ENCODE peak calls at places on chromosomes 4 and X, in nine cellular contexts. T is spleen, V is upper lobe of left lung, N is stomach, K is SK-N-SH, W is HCT116, M is suprapubic skin, L is K562, F is breast epithelium. U is an unnamed sample.

GRCh38 chrX:150704030-150704613 is 10.9 kb downstream of the MTMR1 start:
- DNase-seq in K (no peak), M (no peak), W (no peak), F (no peak), V (no peak), L (no peak), N (no peak), T (no peak), U (no peak)

GRCh38 chrX:44874481-44875184 is 1.6 kb downstream of the KDM6A start:
- DNase-seq in L (peak; percentile 31), F (no peak), K (peak; percentile 77), V (no peak), T (no peak), N (peak; percentile 35), W (no peak), M (no peak), U (peak; percentile 42)

GRCh38 chrX:19177710-19178109 is 55.4 kb upstream of the ADGRG2 start:
- DNase-seq in K (no peak), L (no peak), W (no peak), N (no peak), T (no peak), V (no peak), F (no peak), M (no peak), U (no peak)

GRCh38 chrX:118495958-118496762 is 545 bp downstream of the DOCK11 start:
- DNase-seq in F (peak; percentile 22), W (no peak), V (peak; percentile 87), N (peak; percentile 63), M (peak; percentile 72), T (peak; percentile 95), K (peak; percentile 59), L (peak; percentile 31), U (peak; percentile 62)

GRCh38 chrX:111283446-111283845 is 13.2 kb upstream of the CAPN6 start:
- DNase-seq in K (no peak), V (no peak), W (no peak), N (no peak), M (no peak), L (no peak), T (no peak), F (no peak), U (no peak)

GRCh38 chr4:146340798-146341197 is 126.5 kb downstream of the REELD1 start:
- DNase-seq in F (no peak), L (no peak), V (no peak), W (no peak), K (peak; percentile 8), T (no peak), M (no peak), N (no peak), U (no peak)

GRCh38 chr4:98287328-98287727 is 26.1 kb downstream of the RAP1GDS1 start:
- DNase-seq in V (no peak), F (no peak), W (no peak), M (no peak), K (no peak), N (no peak), L (no peak), T (no peak), U (no peak)

GRCh38 chr4:147828361-147828760 is 96.5 kb downstream of the ARHGAP10 start:
- DNase-seq in W (no peak), N (no peak), L (no peak), K (no peak), T (no peak), V (no peak), M (no peak), F (no peak), U (no peak)

GRCh38 chrX:33336783-33337182 is 125.4 kb upstream of the DMD start:
- DNase-seq in W (no peak), V (no peak), N (no peak), F (peak; percentile 20), L (no peak), T (no peak), K (no peak), M (no peak), U (no peak)

GRCh38 chr4:24630937-24631336 is 46.6 kb upstream of the DHX15 start:
- DNase-seq in F (no peak), T (no peak), M (no peak), W (no peak), K (no peak), N (no peak), L (no peak), V (no peak), U (no peak)

GRCh38 chr4:137471895-137472294 is 60.4 kb downstream of the PCDH18 start:
- DNase-seq in M (no peak), K (no peak), N (no peak), L (no peak), V (no peak), T (no peak), W (no peak), F (no peak), U (no peak)

GRCh38 chr4:122798101-122798500 is 28.5 kb upstream of the FGF2 start:
- DNase-seq in K (peak; percentile 23), F (peak; percentile 81), N (no peak), W (no peak), T (no peak), L (peak; percentile 52), V (no peak), M (no peak), U (no peak)

GRCh38 chr4:125254111-125254510 is 60.6 kb upstream of the FAT4 start:
- DNase-seq in L (no peak), N (no peak), V (no peak), F (no peak), W (no peak), T (no peak), M (no peak), K (no peak), U (no peak)

GRCh38 chr4:7710576-7711329 is 228.9 kb downstream of the AFAP1 start:
- DNase-seq in M (no peak), N (no peak), F (no peak), V (no peak), L (no peak), W (no peak), T (no peak), K (no peak), U (no peak)

GRCh38 chr4:89868999-89869589 is 25.6 kb upstream of the MMRN1 start:
- DNase-seq in F (no peak), W (no peak), K (no peak), T (no peak), N (no peak), L (no peak), V (no peak), M (no peak), U (no peak)

DNA sequence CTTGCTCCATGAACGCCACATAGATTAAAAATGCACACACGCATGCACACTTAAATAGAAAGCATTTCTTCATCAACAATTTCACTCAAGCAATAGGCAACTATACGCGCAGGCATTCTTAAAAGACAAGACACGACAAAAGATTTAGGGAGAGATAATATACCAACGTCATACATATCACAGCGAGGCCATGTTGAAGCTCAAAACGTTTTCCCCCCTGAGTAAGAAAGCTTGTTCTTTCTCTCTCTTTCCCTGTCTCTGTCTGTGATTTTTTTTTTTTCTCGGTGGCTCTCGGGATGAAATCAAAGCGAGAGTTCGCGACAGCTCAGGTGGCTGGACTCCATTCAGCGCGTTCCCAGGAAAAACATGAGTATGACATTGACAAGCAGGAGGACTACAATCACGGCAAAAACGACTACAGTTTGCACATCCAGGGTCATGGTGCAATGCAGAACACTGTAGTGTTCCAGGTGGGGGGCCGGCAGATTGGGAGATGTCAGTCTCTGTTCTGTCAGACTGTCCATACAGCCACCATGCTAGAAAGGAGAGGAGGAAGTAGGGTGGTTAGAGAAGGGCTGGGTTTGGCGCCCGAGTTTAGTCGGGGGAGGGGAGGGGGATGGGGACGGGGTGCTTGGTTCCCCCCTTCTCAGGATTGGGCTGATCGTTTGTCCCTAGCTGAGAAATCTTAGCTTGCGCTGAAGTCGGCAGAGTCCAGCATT is 30.7 kb downstream of the ARHGEF9 start:
- DNase-seq in K (no peak), M (no peak), T (no peak), L (no peak), W (no peak), F (peak; percentile 17), V (no peak), N (no peak), U (no peak)
- TF ChIP-seq POLR2AphosphoS5 in K (no peak), M (no peak), T (no peak), L (no peak), W (no peak), F (no peak), V (no peak), N (no peak), U (no peak)

GRCh38 chrX:39519566-39520301 is 578.0 kb downstream of the BCOR start:
- DNase-seq in T (no peak), N (no peak), K (no peak), M (no peak), F (no peak), V (no peak), L (peak; percentile 14), W (no peak), U (no peak)

GRCh38 chrX:39513836-39514235 is 583.9 kb downstream of the BCOR start:
- DNase-seq in N (no peak), V (no peak), M (no peak), L (no peak), T (no peak), W (no peak), K (no peak), F (no peak), U (no peak)

GRCh38 chrX:39518451-39519212 is 579.1 kb downstream of the BCOR start:
- DNase-seq in V (peak; percentile 38), L (no peak), T (no peak), N (peak; percentile 28), F (no peak), K (peak; percentile 55), M (no peak), W (no peak), U (no peak)

GRCh38 chrX:39516399-39516798 is 581.4 kb downstream of the BCOR start:
- DNase-seq in M (no peak), L (no peak), W (no peak), F (no peak), N (no peak), T (no peak), V (peak; percentile 54), K (peak; percentile 30), U (no peak)

DNA sequence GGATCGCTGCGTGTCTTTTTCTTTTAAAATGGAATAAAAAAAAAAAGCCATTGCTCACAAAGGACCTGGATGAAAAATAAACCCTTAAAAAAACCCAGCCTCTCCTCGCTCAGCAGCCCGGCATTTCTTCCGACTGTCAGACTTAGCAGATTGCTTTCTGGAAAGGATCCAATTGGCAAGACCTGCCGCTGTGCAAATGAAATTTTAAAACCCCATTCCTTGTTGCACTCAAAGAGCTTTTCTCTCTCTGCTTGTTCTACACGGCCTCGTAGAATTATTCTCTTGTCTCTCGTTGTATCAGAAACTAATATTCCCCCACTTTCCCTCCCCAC is 578.6 kb downstream of the BCOR start:
- DNase-seq in F (no peak), N (peak; percentile 31), V (no peak), T (no peak), W (no peak), L (no peak), M (no peak), K (peak; percentile 45), U (no peak)
- H3K27ac ChIP-seq in F (no peak overlapping the region), N (peak overlapping the region; percentile 8), V (no peak overlapping the region), T (no peak overlapping the region), W (no peak overlapping the region), L (no peak overlapping the region), M (no peak overlapping the region), K (no peak overlapping the region), U (peak overlapping the region; percentile 18)

GRCh38 chr4:141763373-141763772 is 127.0 kb downstream of the IL15 start:
- DNase-seq in W (no peak), T (no peak), F (no peak), L (no peak), V (no peak), K (no peak), M (no peak), N (no peak), U (no peak)
- TF ChIP-seq POLR2AphosphoS5 in W (no peak), T (no peak), F (no peak), L (no peak), V (no peak), K (no peak), M (no peak), N (no peak), U (no peak)

GRCh38 chr4:101885574-101885973 is 95.0 kb downstream of the BANK1 start:
- DNase-seq in V (no peak), M (no peak), N (no peak), W (no peak), K (no peak), T (no peak), L (no peak), F (no peak), U (no peak)
- H3K27ac ChIP-seq in V (no peak overlapping the region), M (no peak overlapping the region), N (no peak overlapping the region), W (no peak overlapping the region), K (no peak overlapping the region), T (no peak overlapping the region), L (no peak overlapping the region), F (no peak overlapping the region), U (no peak overlapping the region)

U was measured in transverse colon.